ENCODE peak calls at places on chromosomes 2 and 18, in seven cellular contexts. One of them, this sample, is unnamed. For H3K27me3, the result is how much of the 10 kb centered on the place peaks cover.

GRCh38 chr18:49640741-49641140 is 78.9 kb downstream of the LIPG start:
- DNase-seq in heart right ventricle: no peak
- DNase-seq in sigmoid colon: peak
- DNase-seq in brain microvascular endothelial cell: no peak
- DNase-seq in adrenal gland: no peak
- DNase-seq in HCT116: no peak
- DNase-seq in colonic mucosa: no peak
- DNase-seq in this sample: no peak

GRCh38 chr2:143685439-143686078 is 556.3 kb downstream of the ARHGAP15 start:
- DNase-seq in heart right ventricle: no peak
- DNase-seq in sigmoid colon: no peak
- DNase-seq in brain microvascular endothelial cell: no peak
- DNase-seq in adrenal gland: no peak
- DNase-seq in HCT116: no peak
- DNase-seq in colonic mucosa: no peak
- DNase-seq in this sample: no peak

GRCh38 chr2:240248981-240249422 is 108.5 kb upstream of the OTOS start:
- DNase-seq in heart right ventricle: no peak
- DNase-seq in sigmoid colon: peak
- DNase-seq in brain microvascular endothelial cell: no peak
- DNase-seq in adrenal gland: no peak
- DNase-seq in HCT116: no peak
- DNase-seq in colonic mucosa: peak
- DNase-seq in this sample: peak

GRCh38 chr2:71893646-71894045 is 254.0 kb downstream of the CYP26B1 start:
- DNase-seq in heart right ventricle: no peak
- DNase-seq in sigmoid colon: no peak
- DNase-seq in brain microvascular endothelial cell: no peak
- DNase-seq in adrenal gland: no peak
- DNase-seq in HCT116: no peak
- DNase-seq in colonic mucosa: no peak
- DNase-seq in this sample: no peak

GRCh38 chr18:59180150-59180845 is 39.7 kb upstream of the GRP start:
- DNase-seq in heart right ventricle: no peak
- DNase-seq in sigmoid colon: no peak
- DNase-seq in brain microvascular endothelial cell: peak
- DNase-seq in adrenal gland: no peak
- DNase-seq in HCT116: no peak
- DNase-seq in colonic mucosa: no peak
- DNase-seq in this sample: no peak

GRCh38 chr18:10354241-10354811 is 100.1 kb upstream of the APCDD1 start:
- DNase-seq in heart right ventricle: no peak
- DNase-seq in sigmoid colon: no peak
- DNase-seq in brain microvascular endothelial cell: no peak
- DNase-seq in adrenal gland: no peak
- DNase-seq in HCT116: no peak
- DNase-seq in colonic mucosa: no peak
- DNase-seq in this sample: no peak

GRCh38 chr2:67923696-67924095 is 139.1 kb downstream of the C1D start:
- DNase-seq in heart right ventricle: no peak
- DNase-seq in sigmoid colon: no peak
- DNase-seq in brain microvascular endothelial cell: no peak
- DNase-seq in adrenal gland: no peak
- DNase-seq in HCT116: no peak
- DNase-seq in colonic mucosa: no peak
- DNase-seq in this sample: no peak

GRCh38 chr2:12032421-12032820 is 286.0 kb downstream of the LPIN1 start:
- DNase-seq in heart right ventricle: no peak
- DNase-seq in sigmoid colon: no peak
- DNase-seq in brain microvascular endothelial cell: no peak
- DNase-seq in adrenal gland: no peak
- DNase-seq in HCT116: no peak
- DNase-seq in colonic mucosa: no peak
- DNase-seq in this sample: no peak

GRCh38 chr2:47354013-47354816 is 48.7 kb upstream of the MSH2 start:
- DNase-seq in heart right ventricle: no peak
- DNase-seq in sigmoid colon: peak
- DNase-seq in brain microvascular endothelial cell: peak
- DNase-seq in adrenal gland: peak
- DNase-seq in HCT116: no peak
- DNase-seq in colonic mucosa: peak
- DNase-seq in this sample: no peak

GRCh38 chr18:68861365-68861764 is 63.5 kb downstream of the CCDC102B start:
- DNase-seq in heart right ventricle: no peak
- DNase-seq in sigmoid colon: no peak
- DNase-seq in brain microvascular endothelial cell: no peak
- DNase-seq in adrenal gland: no peak
- DNase-seq in HCT116: no peak
- DNase-seq in colonic mucosa: no peak
- DNase-seq in this sample: no peak

GRCh38 chr18:70931942-70932814 is 643.3 kb downstream of the SOCS6 start:
- DNase-seq in heart right ventricle: no peak
- DNase-seq in sigmoid colon: no peak
- DNase-seq in brain microvascular endothelial cell: peak
- DNase-seq in adrenal gland: no peak
- DNase-seq in HCT116: no peak
- DNase-seq in colonic mucosa: no peak
- DNase-seq in this sample: no peak

GRCh38 chr2:120319686-120320317 is 26.1 kb upstream of the INHBB start:
- DNase-seq in heart right ventricle: no peak
- DNase-seq in sigmoid colon: no peak
- DNase-seq in brain microvascular endothelial cell: no peak
- DNase-seq in adrenal gland: no peak
- DNase-seq in HCT116: no peak
- DNase-seq in colonic mucosa: no peak
- DNase-seq in this sample: peak

GRCh38 chr2:183709829-183710228 is 585.6 kb downstream of the NUP35 start:
- DNase-seq in heart right ventricle: no peak
- DNase-seq in sigmoid colon: no peak
- DNase-seq in brain microvascular endothelial cell: no peak
- DNase-seq in adrenal gland: no peak
- DNase-seq in HCT116: no peak
- DNase-seq in colonic mucosa: no peak
- DNase-seq in this sample: no peak

GRCh38 chr2:38428940-38429339 is 51.9 kb upstream of the ATL2 start:
- DNase-seq in heart right ventricle: no peak
- DNase-seq in sigmoid colon: no peak
- DNase-seq in brain microvascular endothelial cell: no peak
- DNase-seq in adrenal gland: no peak
- DNase-seq in HCT116: no peak
- DNase-seq in colonic mucosa: no peak
- DNase-seq in this sample: no peak

GRCh38 chr2:135473567-135473966 is 57.5 kb downstream of the ZRANB3 start:
- DNase-seq in heart right ventricle: no peak
- DNase-seq in sigmoid colon: no peak
- DNase-seq in brain microvascular endothelial cell: peak
- DNase-seq in adrenal gland: peak
- DNase-seq in HCT116: no peak
- DNase-seq in colonic mucosa: no peak
- DNase-seq in this sample: no peak

GRCh38 chr2:102313950-102314349 is 2.6 kb downstream of the IL1RL1 start:
- DNase-seq in heart right ventricle: no peak
- DNase-seq in sigmoid colon: no peak
- DNase-seq in brain microvascular endothelial cell: peak
- DNase-seq in adrenal gland: no peak
- DNase-seq in HCT116: no peak
- DNase-seq in colonic mucosa: no peak
- DNase-seq in this sample: no peak
- H3K27ac ChIP-seq in heart right ventricle: no peak
- H3K27ac ChIP-seq in sigmoid colon: no peak
- H3K27ac ChIP-seq in brain microvascular endothelial cell: peak
- H3K27ac ChIP-seq in adrenal gland: no peak
- H3K27ac ChIP-seq in HCT116: no peak
- H3K27ac ChIP-seq in colonic mucosa: no peak
- H3K27ac ChIP-seq in this sample: no peak

DNA sequence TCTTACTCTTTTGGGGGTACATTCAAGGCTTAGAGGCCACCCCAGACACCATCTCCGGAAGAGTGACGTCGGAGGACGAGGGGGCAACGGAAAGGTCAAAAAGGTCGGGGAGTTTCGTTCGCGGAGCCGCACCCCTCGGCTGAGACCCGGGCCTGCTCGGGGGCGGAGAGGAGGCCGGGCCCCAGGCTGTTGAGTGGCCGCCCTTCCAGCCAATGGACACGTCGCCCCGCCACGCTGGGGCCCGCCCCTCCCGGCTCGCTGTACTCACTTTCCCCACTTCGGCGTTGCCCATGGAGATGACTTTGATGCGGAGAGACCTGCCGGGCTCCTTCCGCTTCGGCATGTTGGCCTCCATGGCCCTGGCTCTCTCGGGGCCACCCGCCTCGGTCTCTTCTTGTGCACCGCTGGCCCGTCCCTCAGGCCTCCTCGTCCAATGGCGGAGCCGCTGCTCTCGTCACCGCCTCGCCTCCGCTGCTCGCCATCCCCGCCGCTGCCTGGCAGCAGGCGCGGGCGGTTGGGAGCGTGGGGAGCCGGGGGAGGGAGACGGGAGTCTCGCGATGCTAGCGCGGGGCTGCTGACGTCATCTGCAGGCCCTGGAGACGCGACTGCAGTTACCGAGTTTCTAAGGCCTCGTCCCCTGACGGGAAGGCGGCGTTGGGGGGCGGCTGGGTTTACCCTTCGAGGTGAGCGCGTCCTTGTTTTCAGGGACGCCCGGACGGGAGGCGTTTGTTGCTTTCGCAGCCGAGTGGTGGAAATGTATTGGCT is at the start of gene DNAJC27:
- DNase-seq in heart right ventricle: peak
- DNase-seq in sigmoid colon: peak
- DNase-seq in brain microvascular endothelial cell: peak
- DNase-seq in adrenal gland: peak
- DNase-seq in HCT116: peak
- DNase-seq in colonic mucosa: peak
- DNase-seq in this sample: peak
- TF ChIP-seq CTCF in heart right ventricle: no peak
- TF ChIP-seq CTCF in sigmoid colon: no peak
- TF ChIP-seq CTCF in brain microvascular endothelial cell: no peak
- TF ChIP-seq CTCF in adrenal gland: no peak
- TF ChIP-seq CTCF in HCT116: no peak
- TF ChIP-seq CTCF in colonic mucosa: no peak
- TF ChIP-seq CTCF in this sample: no peak

GRCh38 chr2:1685957-1686783 is 58.1 kb downstream of the PXDN start:
- DNase-seq in heart right ventricle: no peak
- DNase-seq in sigmoid colon: no peak
- DNase-seq in brain microvascular endothelial cell: peak
- DNase-seq in adrenal gland: no peak
- DNase-seq in HCT116: no peak
- DNase-seq in colonic mucosa: no peak
- DNase-seq in this sample: peak

GRCh38 chr2:1685078-1685956 is 59.0 kb downstream of the PXDN start:
- DNase-seq in heart right ventricle: no peak
- DNase-seq in sigmoid colon: no peak
- DNase-seq in brain microvascular endothelial cell: no peak
- DNase-seq in adrenal gland: no peak
- DNase-seq in HCT116: no peak
- DNase-seq in colonic mucosa: no peak
- DNase-seq in this sample: peak

GRCh38 chr2:1687254-1687653 is 57.1 kb downstream of the PXDN start:
- DNase-seq in heart right ventricle: no peak
- DNase-seq in sigmoid colon: no peak
- DNase-seq in brain microvascular endothelial cell: no peak
- DNase-seq in adrenal gland: no peak
- DNase-seq in HCT116: no peak
- DNase-seq in colonic mucosa: no peak
- DNase-seq in this sample: no peak

GRCh38 chr2:1688161-1688560 is 56.2 kb downstream of the PXDN start:
- DNase-seq in heart right ventricle: no peak
- DNase-seq in sigmoid colon: no peak
- DNase-seq in brain microvascular endothelial cell: no peak
- DNase-seq in adrenal gland: no peak
- DNase-seq in HCT116: no peak
- DNase-seq in colonic mucosa: no peak
- DNase-seq in this sample: no peak

DNA sequence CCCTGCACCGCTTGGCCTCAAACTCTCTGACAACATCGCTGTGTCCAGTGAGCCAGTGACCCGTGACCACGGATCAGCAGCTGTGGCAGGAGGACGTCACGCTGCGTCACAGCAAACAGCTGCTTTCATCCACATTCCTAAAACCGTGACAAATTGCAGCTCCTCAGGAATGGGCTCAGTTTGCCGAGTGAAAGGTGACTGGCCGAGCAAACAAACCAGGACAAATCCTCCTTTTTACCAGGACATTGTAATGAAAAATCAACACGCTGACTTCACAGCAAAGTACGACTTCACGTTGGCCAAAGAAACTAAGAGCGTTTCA is 57.6 kb downstream of the PXDN start:
- DNase-seq in heart right ventricle: no peak
- DNase-seq in sigmoid colon: peak
- DNase-seq in brain microvascular endothelial cell: peak
- DNase-seq in adrenal gland: no peak
- DNase-seq in HCT116: no peak
- DNase-seq in colonic mucosa: no peak
- DNase-seq in this sample: no peak
- H3K27me3 ChIP-seq in heart right ventricle: under half
- H3K27me3 ChIP-seq in sigmoid colon: under half
- H3K27me3 ChIP-seq in brain microvascular endothelial cell: under half
- H3K27me3 ChIP-seq in adrenal gland: under half
- H3K27me3 ChIP-seq in HCT116: under half
- H3K27me3 ChIP-seq in colonic mucosa: under half
- H3K27me3 ChIP-seq in this sample: under half

GRCh38 chr2:48714240-48714639 is 41.3 kb downstream of the LHCGR start:
- DNase-seq in heart right ventricle: no peak
- DNase-seq in sigmoid colon: no peak
- DNase-seq in brain microvascular endothelial cell: no peak
- DNase-seq in adrenal gland: no peak
- DNase-seq in HCT116: no peak
- DNase-seq in colonic mucosa: no peak
- DNase-seq in this sample: no peak

GRCh38 chr2:48711343-48711742 is 44.2 kb downstream of the LHCGR start:
- DNase-seq in heart right ventricle: no peak
- DNase-seq in sigmoid colon: no peak
- DNase-seq in brain microvascular endothelial cell: no peak
- DNase-seq in adrenal gland: no peak
- DNase-seq in HCT116: no peak
- DNase-seq in colonic mucosa: no peak
- DNase-seq in this sample: no peak

GRCh38 chr2:48712151-48712550 is 43.4 kb downstream of the LHCGR start:
- DNase-seq in heart right ventricle: no peak
- DNase-seq in sigmoid colon: no peak
- DNase-seq in brain microvascular endothelial cell: no peak
- DNase-seq in adrenal gland: no peak
- DNase-seq in HCT116: no peak
- DNase-seq in colonic mucosa: no peak
- DNase-seq in this sample: no peak

GRCh38 chr2:48715042-48715899 is 40.3 kb downstream of the LHCGR start:
- DNase-seq in heart right ventricle: peak
- DNase-seq in sigmoid colon: peak
- DNase-seq in brain microvascular endothelial cell: no peak
- DNase-seq in adrenal gland: peak
- DNase-seq in HCT116: no peak
- DNase-seq in colonic mucosa: peak
- DNase-seq in this sample: peak

DNA sequence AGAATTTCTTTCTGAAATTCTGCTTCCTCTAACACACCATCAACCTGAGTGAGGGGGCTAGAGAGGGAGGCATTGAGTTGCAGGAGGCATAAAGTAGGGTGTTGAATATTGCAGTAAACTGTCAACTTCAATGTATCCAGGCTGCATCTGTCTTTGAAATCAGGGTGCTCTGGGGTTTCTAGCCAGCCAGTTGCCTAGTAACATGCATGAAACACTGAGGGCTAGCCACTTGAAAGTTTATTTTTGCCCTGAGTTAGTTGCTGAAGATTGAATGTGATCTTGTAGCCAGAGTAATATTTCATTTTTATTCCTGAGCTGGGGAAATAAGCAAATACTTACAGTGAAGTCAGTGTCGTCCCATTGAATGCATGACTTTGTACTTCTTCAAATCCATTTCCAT is 41.9 kb downstream of the LHCGR start:
- DNase-seq in heart right ventricle: no peak
- DNase-seq in sigmoid colon: no peak
- DNase-seq in brain microvascular endothelial cell: no peak
- DNase-seq in adrenal gland: no peak
- DNase-seq in HCT116: no peak
- DNase-seq in colonic mucosa: no peak
- DNase-seq in this sample: no peak
- H3K27ac ChIP-seq in heart right ventricle: no peak
- H3K27ac ChIP-seq in sigmoid colon: no peak
- H3K27ac ChIP-seq in brain microvascular endothelial cell: no peak
- H3K27ac ChIP-seq in adrenal gland: no peak
- H3K27ac ChIP-seq in HCT116: no peak
- H3K27ac ChIP-seq in colonic mucosa: no peak
- H3K27ac ChIP-seq in this sample: no peak

This sample was measured in lower lobe of right lung.